ENCODE peak calls at places on chromosomes 16 and 17, in six cellular contexts. T is H54, K is suprapubic skin, N is IMR-90, A is tibial nerve, L is ovary. Y is an unnamed sample.

GRCh38 chr16:11384956-11385586 is 39.8 kb downstream of the RMI2 start:
- DNase-seq in T (no peak), K (peak), L (no peak), N (no peak), A (no peak), Y (no peak)

GRCh38 chr16:89194340-89195311 is 5.7 kb downstream of the SLC22A31 start:
- DNase-seq in A (no peak), T (no peak), L (peak), N (no peak), K (peak), Y (no peak)

GRCh38 chr17:66488874-66489273 is 186.5 kb downstream of the PRKCA start:
- DNase-seq in K (no peak), A (no peak), T (no peak), N (no peak), L (no peak), Y (no peak)

GRCh38 chr16:68401871-68402747 is 46.2 kb downstream of the SMPD3 start:
- DNase-seq in A (no peak), K (no peak), N (peak), L (no peak), T (peak), Y (no peak)

GRCh38 chr17:31584436-31585279 is 193.2 kb downstream of the RAB11FIP4 start:
- DNase-seq in N (no peak), A (no peak), T (no peak), K (no peak), L (no peak), Y (no peak)

GRCh38 chr17:8243827-8244226 is 4.0 kb downstream of the CTC1 start:
- DNase-seq in T (no peak), A (no peak), N (no peak), K (no peak), L (no peak), Y (no peak)

GRCh38 chr17:46773676-46774075 is 44.8 kb downstream of the WNT3 start:
- DNase-seq in K (peak), T (no peak), N (no peak), A (no peak), L (no peak), Y (no peak)

GRCh38 chr17:57914274-57915147 is 40.7 kb downstream of the CUEDC1 start:
- DNase-seq in N (no peak), T (no peak), L (no peak), A (no peak), K (no peak), Y (no peak)

GRCh38 chr16:28531777-28532744 is 6.7 kb downstream of the NUPR1 start:
- DNase-seq in K (peak), T (no peak), A (peak), N (no peak), L (no peak), Y (no peak)

GRCh38 chr16:27228621-27229501 is 25.5 kb downstream of the KDM8 start:
- DNase-seq in A (no peak), T (no peak), L (no peak), K (no peak), N (no peak), Y (no peak)

GRCh38 chr17:31488264-31488981 is 96.9 kb downstream of the RAB11FIP4 start:
- DNase-seq in K (no peak), A (no peak), L (peak), N (no peak), T (no peak), Y (no peak)

GRCh38 chr16:51524555-51525373 is 373.7 kb upstream of the SALL1 start:
- DNase-seq in A (no peak), N (peak), K (no peak), T (no peak), L (no peak), Y (no peak)

GRCh38 chr17:17366941-17367885 is 64.0 kb downstream of the NT5M start:
- DNase-seq in L (no peak), N (no peak), K (no peak), A (no peak), T (no peak), Y (no peak)

GRCh38 chr17:35766903-35767510 is 6.3 kb downstream of the C17orf50 start:
- DNase-seq in N (peak), A (peak), L (no peak), T (peak), K (no peak), Y (no peak)

GRCh38 chr17:12789976-12790805 is 893 bp downstream of the ARHGAP44 start:
- DNase-seq in T (no peak), K (peak), N (no peak), A (no peak), L (peak), Y (no peak)

GRCh38 chr17:2814499-2815341 is 18.5 kb downstream of the RAP1GAP2 start:
- DNase-seq in A (no peak), N (no peak), L (no peak), T (peak), K (no peak), Y (no peak)

GRCh38 chr17:82238562-82239201 is 9.8 kb downstream of the SLC16A3 start:
- DNase-seq in N (peak), K (peak), T (no peak), L (peak), A (peak), Y (peak)

GRCh38 chr16:27689711-27690110 is 139.8 kb downstream of the KATNIP start:
- DNase-seq in N (peak), T (no peak), A (no peak), L (no peak), K (no peak), Y (no peak)

GRCh38 chr16:14658063-14658462 is 25.3 kb downstream of the BFAR start:
- DNase-seq in K (no peak), A (no peak), N (no peak), T (no peak), L (no peak), Y (no peak)

GRCh38 chr17:57781386-57782050 is 36.4 kb upstream of the CCDC182 start:
- DNase-seq in L (no peak), N (no peak), T (no peak), K (no peak), A (no peak), Y (no peak)

GRCh38 chr17:17567631-17568030 is 23.9 kb downstream of the PEMT start:
- DNase-seq in N (peak), K (no peak), T (no peak), L (peak), A (peak), Y (peak)

GRCh38 chr17:311119-311848 is 41.3 kb downstream of the RPH3AL start:
- DNase-seq in L (no peak), A (no peak), T (no peak), K (no peak), N (no peak), Y (no peak)

GRCh38 chr17:45700171-45701090 is 83.7 kb upstream of the CRHR1 start:
- DNase-seq in L (no peak), T (no peak), K (no peak), A (no peak), N (no peak), Y (no peak)

GRCh38 chr17:55320594-55321506 is 56.1 kb downstream of the HLF start:
- DNase-seq in K (no peak), T (no peak), N (no peak), L (no peak), A (no peak), Y (peak)
- TF ChIP-seq POLR2A in K (no peak), T (no peak), N (no peak), L (no peak), A (no peak), Y (no peak)

GRCh38 chr16:70429888-70430666 is 8.8 kb downstream of the ST3GAL2 start:
- DNase-seq in A (no peak), L (no peak), K (no peak), T (no peak), N (no peak), Y (no peak)
- TF ChIP-seq POLR2A in A (no peak), L (no peak), K (no peak), T (no peak), N (no peak), Y (no peak)

DNA sequence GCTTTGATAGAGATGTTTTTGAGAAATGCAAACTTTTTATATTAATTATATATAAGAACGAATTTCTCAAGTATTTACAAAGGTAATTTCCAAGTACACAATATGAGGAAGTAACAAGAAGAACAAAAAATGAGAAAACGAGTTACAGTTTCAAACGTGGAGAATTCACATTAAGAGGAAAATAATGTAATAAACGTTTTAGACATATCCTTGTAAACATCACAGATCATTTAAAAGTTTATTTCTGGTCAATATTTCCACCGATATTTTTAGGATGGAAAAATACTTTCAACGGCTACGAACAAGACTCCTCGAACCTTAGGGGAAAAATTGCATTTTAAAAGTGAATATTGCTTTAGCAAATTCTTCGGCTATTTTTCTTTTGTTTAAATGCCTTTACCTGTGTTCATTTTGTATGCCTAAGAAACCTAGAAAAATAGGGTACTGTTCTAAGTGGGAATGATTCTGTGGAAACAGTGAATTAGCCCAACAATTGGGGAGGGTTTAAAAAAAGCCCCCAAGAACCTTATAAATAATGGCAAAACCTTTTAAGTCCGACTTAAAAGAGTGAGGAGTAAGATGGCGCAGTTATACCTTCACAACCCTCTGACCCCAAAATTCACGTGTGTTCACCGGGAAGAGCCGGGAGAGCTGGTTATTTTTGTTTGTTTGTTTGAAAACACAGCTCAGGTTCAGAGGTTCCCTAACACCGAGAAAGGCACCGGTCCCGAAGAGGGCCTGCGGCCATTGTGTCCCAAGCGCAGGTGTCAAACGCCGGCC is 3.3 kb downstream of the HNF1B start:
- DNase-seq in L (no peak), K (no peak), T (no peak), N (no peak), A (no peak), Y (no peak)
- TF ChIP-seq POLR2A in L (no peak), K (no peak), T (no peak), N (no peak), A (no peak), Y (no peak)

GRCh38 chr16:83952940-83953795 is at the start of gene OSGIN1:
- DNase-seq in K (peak), L (peak), N (peak), A (peak), T (peak), Y (peak)
- TF ChIP-seq POLR2A in K (peak), L (peak), N (peak), A (peak), T (peak), Y (peak)

DNA sequence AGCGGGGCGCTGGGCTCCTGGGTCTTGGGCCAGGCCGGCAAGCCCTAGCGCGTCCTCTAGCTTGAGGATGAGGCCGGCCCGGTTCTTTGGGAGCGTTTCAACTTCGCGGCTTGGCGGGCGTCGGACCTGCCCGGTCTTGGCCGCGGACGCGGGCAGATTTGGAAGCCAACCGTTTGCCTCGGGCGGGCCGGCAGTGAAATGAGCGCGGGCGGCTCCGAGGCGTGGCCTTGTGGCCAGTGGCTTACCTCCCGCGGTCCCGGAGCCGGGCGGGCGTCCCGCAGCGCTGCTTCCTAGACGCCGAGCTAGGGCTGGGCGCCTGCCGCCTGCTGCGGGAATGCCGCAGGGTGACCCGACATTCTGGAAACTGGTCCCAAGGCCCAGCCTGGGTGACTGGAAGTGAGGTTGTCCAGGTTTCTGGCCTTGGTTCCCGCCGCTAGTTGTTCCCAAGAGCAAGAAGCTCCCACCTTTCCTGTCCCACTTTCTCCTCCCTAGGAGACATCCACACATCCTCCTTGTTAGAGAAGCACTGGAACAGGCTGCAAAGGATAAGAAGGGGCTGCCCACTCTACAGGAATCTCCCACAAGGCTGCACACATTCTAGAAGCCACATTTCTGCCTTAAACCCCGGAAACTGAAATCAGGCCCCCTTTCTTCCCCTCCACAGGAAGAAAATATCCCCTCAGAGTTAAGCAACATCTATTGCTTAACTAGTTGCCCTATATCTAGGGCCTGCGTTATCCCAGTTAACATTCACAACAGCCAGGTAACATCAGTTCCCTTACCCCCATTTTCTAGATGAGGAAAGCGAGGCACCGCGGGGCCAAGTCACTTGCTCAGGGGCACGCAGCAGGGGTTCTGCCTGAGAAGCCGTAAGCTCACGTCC is 4.5 kb upstream of the CBX8 start:
- DNase-seq in K (no peak), L (no peak), T (peak), N (no peak), A (no peak), Y (no peak)
- TF ChIP-seq POLR2A in K (no peak), L (no peak), T (peak), N (no peak), A (no peak), Y (no peak)

Y was measured in breast epithelium.